ENCODE peak calls at places on chromosomes 1 and 21, in eight cellular contexts. Z is tibial artery, P is Panc1, A is transverse colon, W is psoas muscle, U is cardiac muscle cell, D is MM.1S, X is endodermal cell. Q is an unnamed sample.
A peak's percentile ranks its signal among the peaks of the same experiment; 100 is the strongest.

GRCh38 chr1:144101397-144102050 is 129.7 kb upstream of the FAM72C start:
- DNase-seq in Z (peak; percentile 21), P (no peak), A (peak; percentile 11), W (peak; percentile 75), U (no peak), D (peak; percentile 3), X (no peak), Q (peak; percentile 44)

GRCh38 chr1:184299076-184299790 is 87.6 kb upstream of the C1orf21 start:
- DNase-seq in Z (no peak), P (no peak), A (no peak), W (no peak), U (peak; percentile 75), D (no peak), X (no peak), Q (peak; percentile 16)

GRCh38 chr1:203176273-203176672 is 647 bp upstream of the MYBPH start:
- DNase-seq in Z (no peak), P (no peak), A (no peak), W (no peak), U (no peak), D (no peak), X (no peak), Q (no peak)

GRCh38 chr1:115604508-115604907 is 37.3 kb upstream of the VANGL1 start:
- DNase-seq in Z (no peak), P (no peak), A (no peak), W (no peak), U (no peak), D (no peak), X (no peak), Q (no peak)

GRCh38 chr21:42479582-42479981 is 16.4 kb downstream of the RSPH1 start:
- DNase-seq in Z (no peak), P (no peak), A (no peak), W (no peak), U (no peak), D (no peak), X (no peak), Q (no peak)

GRCh38 chr21:37758997-37759396 is 157.3 kb downstream of the KCNJ6 start:
- DNase-seq in Z (no peak), P (peak; percentile 2), A (peak; percentile 42), W (no peak), U (peak; percentile 47), D (peak; percentile 40), X (peak; percentile 92), Q (peak; percentile 87)

GRCh38 chr21:41961753-41962152 is 7.9 kb upstream of the C2CD2 start:
- DNase-seq in Z (no peak), P (no peak), A (no peak), W (no peak), U (no peak), D (no peak), X (peak; percentile 41), Q (no peak)

GRCh38 chr1:53274541-53275185 is 36.3 kb upstream of the MAGOH start:
- DNase-seq in Z (no peak), P (no peak), A (no peak), W (no peak), U (no peak), D (no peak), X (no peak), Q (no peak)

GRCh38 chr1:48495166-48495565 is 23.2 kb upstream of the SPATA6 start:
- DNase-seq in Z (no peak), P (no peak), A (no peak), W (no peak), U (no peak), D (no peak), X (no peak), Q (peak; percentile 63)

GRCh38 chr21:41583274-41583790 is 75.4 kb upstream of the TMPRSS2 start:
- DNase-seq in Z (no peak), P (peak; percentile 43), A (no peak), W (no peak), U (no peak), D (no peak), X (no peak), Q (no peak)

GRCh38 chr1:33286451-33287185 is 30.3 kb downstream of the ZNF362 start:
- DNase-seq in Z (no peak), P (no peak), A (no peak), W (no peak), U (no peak), D (no peak), X (no peak), Q (no peak)

GRCh38 chr21:16072176-16072575 is 342.4 kb downstream of the USP25 start:
- DNase-seq in Z (no peak), P (no peak), A (no peak), W (no peak), U (no peak), D (no peak), X (no peak), Q (no peak)
- H3K4me3 ChIP-seq in Z (no peak overlapping the region), P (no peak overlapping the region), A (no peak overlapping the region), W (no peak overlapping the region), U (no peak overlapping the region), D (no peak overlapping the region), X (no peak overlapping the region), Q (no peak overlapping the region)

GRCh38 chr1:213615226-213615881 is 372.4 kb upstream of the PROX1 start:
- DNase-seq in Z (no peak), P (no peak), A (no peak), W (no peak), U (no peak), D (no peak), X (no peak), Q (no peak)
- TF ChIP-seq CTCF in Z (no peak), P (no peak), A (no peak), W (no peak), U (no peak), D (no peak), X (no peak), Q (no peak)

GRCh38 chr1:214292317-214292716 is 11.4 kb downstream of the SMYD2 start:
- DNase-seq in Z (no peak), P (no peak), A (no peak), W (no peak), U (peak; percentile 55), D (no peak), X (no peak), Q (no peak)
- H3K9me3 ChIP-seq in Z (no peaks in the 10 kb centered on the region), P (no peaks in the 10 kb centered on the region), A (no peaks in the 10 kb centered on the region), W (no peaks in the 10 kb centered on the region), U (no peaks in the 10 kb centered on the region), D (no peaks in the 10 kb centered on the region), X (no peaks in the 10 kb centered on the region), Q (no peaks in the 10 kb centered on the region)

DNA sequence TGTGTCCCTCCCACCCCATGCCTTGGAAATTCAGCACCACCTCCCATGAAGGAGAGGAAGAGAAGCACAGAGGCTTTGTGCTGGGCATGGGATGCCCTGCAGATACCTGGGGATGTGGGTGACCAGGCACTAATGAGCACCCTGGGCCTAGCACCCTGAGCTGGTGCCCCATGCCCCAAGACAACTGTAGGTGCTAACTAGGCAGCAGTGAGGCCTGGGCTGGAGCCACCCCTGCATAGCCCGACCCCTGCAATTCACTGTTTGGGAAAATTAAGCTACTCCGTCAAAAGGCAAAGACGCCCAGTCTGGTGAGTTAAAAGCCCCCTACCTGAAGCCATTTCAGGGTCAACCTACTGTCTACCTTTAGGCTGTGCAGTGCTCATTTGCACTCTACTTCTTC is 5.4 kb downstream of the KCNA2 start:
- DNase-seq in Z (no peak), P (no peak), A (no peak), W (no peak), U (no peak), D (no peak), X (peak; percentile 18), Q (no peak)
- H3K4me3 ChIP-seq in Z (no peak overlapping the region), P (no peak overlapping the region), A (no peak overlapping the region), W (no peak overlapping the region), U (no peak overlapping the region), D (no peak overlapping the region), X (no peak overlapping the region), Q (no peak overlapping the region)

GRCh38 chr1:84665703-84666317 is 24.5 kb downstream of the SSX2IP start:
- DNase-seq in Z (no peak), P (no peak), A (no peak), W (no peak), U (peak; percentile 21), D (no peak), X (no peak), Q (peak; percentile 59)

GRCh38 chr1:84669831-84670230 is 20.4 kb downstream of the SSX2IP start:
- DNase-seq in Z (no peak), P (no peak), A (no peak), W (no peak), U (peak; percentile 82), D (no peak), X (no peak), Q (no peak)

GRCh38 chr1:84674021-84674420 is 16.2 kb downstream of the SSX2IP start:
- DNase-seq in Z (no peak), P (no peak), A (no peak), W (no peak), U (no peak), D (no peak), X (no peak), Q (no peak)

GRCh38 chr1:84672080-84672735 is 18.1 kb downstream of the SSX2IP start:
- DNase-seq in Z (no peak), P (no peak), A (no peak), W (no peak), U (no peak), D (no peak), X (no peak), Q (no peak)

DNA sequence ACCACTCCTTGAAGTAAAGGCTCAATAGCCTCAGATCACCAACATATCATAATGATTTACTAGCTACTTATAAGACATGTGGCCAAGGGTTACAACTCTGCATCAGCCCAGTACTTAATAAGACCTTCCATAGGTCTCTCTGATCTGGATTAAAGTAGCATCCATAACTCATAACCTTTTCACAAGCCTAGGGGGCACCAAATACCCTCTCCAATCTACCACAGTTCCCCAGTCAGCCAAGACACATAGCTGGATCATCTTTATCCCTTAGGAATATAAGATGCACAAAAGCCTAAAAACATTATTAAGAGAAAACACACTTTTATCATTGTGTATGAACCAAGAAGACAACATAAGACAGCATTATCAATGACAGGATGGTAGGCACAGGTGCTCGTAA is 22.1 kb downstream of the SSX2IP start:
- DNase-seq in Z (no peak), P (no peak), A (no peak), W (no peak), U (peak; percentile 47), D (no peak), X (peak; percentile 51), Q (peak; percentile 24)
- TF ChIP-seq CTCF in Z (peak; percentile 22), P (peak; percentile 61), A (no peak), W (peak; percentile 25), U (peak; percentile 42), D (no peak), X (peak; percentile 62), Q (peak; percentile 35)

Q was measured in WERI-Rb-1.